ENCODE peak calls at places on chromosomes 4 and X, in four cellular contexts. V is OCI-LY7, Z is IMR-90, D is Karpas-422. U is an unnamed sample.

GRCh38 chrX:84046403-84046984 is 141.5 kb downstream of the RPS6KA6 start:
- DNase-seq in Z (peak; percentile 38), V (peak; percentile 15), D (peak; percentile 72), U (no peak)

GRCh38 chrX:107102980-107103379 is 15.6 kb downstream of the RBM41 start:
- DNase-seq in D (no peak), Z (peak; percentile 7), V (no peak), U (no peak)

GRCh38 chrX:68461541-68461940 is 28.2 kb upstream of the OPHN1 start:
- DNase-seq in Z (peak; percentile 22), D (no peak), V (no peak), U (no peak)

GRCh38 chr4:152479428-152480026 is 56.4 kb downstream of the FBXW7 start:
- DNase-seq in Z (peak; percentile 60), D (no peak), V (no peak), U (no peak)

GRCh38 chr4:185885075-185885474 is 73.1 kb upstream of the SORBS2 start:
- DNase-seq in Z (no peak), V (no peak), D (no peak), U (no peak)

GRCh38 chr4:112253382-112254000 is 21.9 kb downstream of the AP1AR start:
- DNase-seq in V (no peak), Z (no peak), D (no peak), U (no peak)

GRCh38 chrX:75131973-75132627 is 24.0 kb downstream of the ABCB7 start:
- DNase-seq in D (no peak), Z (no peak), V (no peak), U (peak; percentile 19)

GRCh38 chr4:109412805-109413204 is 20.8 kb upstream of the SEC24B start:
- DNase-seq in V (no peak), Z (no peak), D (no peak), U (no peak)

GRCh38 chr4:163810757-163811156 is 316.3 kb downstream of the TMA16 start:
- DNase-seq in Z (no peak), V (no peak), D (no peak), U (no peak)

GRCh38 chrX:100424012-100424411 is 13.9 kb upstream of the PCDH19 start:
- DNase-seq in Z (no peak), V (no peak), D (peak; percentile 57), U (no peak)

GRCh38 chr4:84342161-84342560 is 156.9 kb downstream of the NKX6-1 start:
- DNase-seq in Z (no peak), D (no peak), V (no peak), U (no peak)

GRCh38 chr4:136484996-136485395 is 1047.3 kb downstream of the PCDH18 start:
- DNase-seq in Z (no peak), V (no peak), D (no peak), U (no peak)

GRCh38 chrX:20265221-20265725 is 1.4 kb downstream of the RPS6KA3 start:
- DNase-seq in D (peak; percentile 78), V (peak; percentile 47), Z (peak; percentile 89), U (peak; percentile 0)

GRCh38 chr4:8537041-8537461 is 43.1 kb upstream of the GPR78 start:
- DNase-seq in V (no peak), Z (peak; percentile 90), D (no peak), U (no peak)

GRCh38 chrX:36978886-36979285 is 29.3 kb upstream of the FAM47C start:
- DNase-seq in D (no peak), Z (peak; percentile 1), V (no peak), U (no peak)

GRCh38 chrX:134452591-134452990 is 7.4 kb upstream of the HPRT1 start:
- DNase-seq in Z (no peak), D (no peak), V (no peak), U (no peak)

GRCh38 chr4:70703695-70704332 is 15.5 kb downstream of the UTP3 start:
- DNase-seq in D (no peak), Z (peak; percentile 83), V (peak; percentile 44), U (peak; percentile 26)

GRCh38 chr4:66482186-66482585 is 811.9 kb upstream of the EPHA5 start:
- DNase-seq in V (no peak), Z (no peak), D (no peak), U (no peak)

GRCh38 chrX:72301781-72302180 is 3.9 kb downstream of the CITED1 start:
- DNase-seq in V (no peak), D (no peak), Z (no peak), U (no peak)

GRCh38 chr4:39699676-39700409 is 1.9 kb downstream of the UBE2K start:
- DNase-seq in V (peak; percentile 30), D (peak; percentile 49), Z (peak; percentile 41), U (no peak)

GRCh38 chrX:129980043-129980442 is 2.4 kb upstream of the BCORL1 start:
- DNase-seq in D (no peak), V (no peak), Z (no peak), U (no peak)

GRCh38 chrX:66632986-66633385 is 5.9 kb downstream of the EDA2R start:
- DNase-seq in V (no peak), D (no peak), Z (peak; percentile 35), U (no peak)

GRCh38 chrX:25020391-25021131 is 4.8 kb upstream of the ARX start:
- DNase-seq in V (peak; percentile 25), D (peak; percentile 66), Z (no peak), U (no peak)

GRCh38 chr4:153427363-153428071 is 38.6 kb upstream of the TMEM131L start:
- DNase-seq in D (no peak), Z (peak; percentile 56), V (peak; percentile 68), U (no peak)

GRCh38 chr4:52864816-52865215 is 2.7 kb downstream of the RASL11B start:
- DNase-seq in Z (peak; percentile 35), D (no peak), V (no peak), U (no peak)

GRCh38 chrX:11740794-11741193 is 17.2 kb upstream of the MSL3 start:
- DNase-seq in V (no peak), Z (no peak), D (no peak), U (no peak)

DNA sequence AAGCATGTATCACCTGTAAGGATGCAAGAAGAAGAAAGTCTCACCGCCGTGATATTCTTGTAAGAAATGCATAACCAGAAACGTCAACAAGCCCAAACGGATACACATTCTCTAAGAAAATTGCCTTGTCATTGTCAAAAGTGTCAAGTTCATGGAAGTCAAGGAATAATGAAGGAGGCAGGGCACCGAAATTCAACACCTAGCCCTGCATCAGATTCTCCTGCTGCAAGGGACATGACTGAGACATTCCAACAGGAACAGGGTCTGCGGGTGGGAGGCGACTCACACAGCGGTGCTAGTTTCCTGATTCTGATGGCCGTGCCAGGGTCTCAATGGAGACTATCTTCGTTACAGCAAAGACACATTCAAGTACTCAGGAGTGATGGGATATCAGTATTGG is 26.7 kb downstream of the IRF2 start:
- DNase-seq in V (no peak), Z (no peak), D (no peak), U (no peak)
- H3K27ac ChIP-seq in V (no peak overlapping the region), Z (no peak overlapping the region), D (no peak overlapping the region), U (no peak overlapping the region)

GRCh38 chr4:3472411-3473141 is 9.5 kb downstream of the DOK7 start:
- DNase-seq in Z (no peak), D (no peak), V (no peak), U (no peak)
- H3K27ac ChIP-seq in Z (no peak overlapping the region), D (no peak overlapping the region), V (no peak overlapping the region), U (no peak overlapping the region)

GRCh38 chrX:1182211-1182610 is 30.2 kb downstream of the CRLF2 start:
- DNase-seq in Z (no peak), V (no peak), D (no peak), U (no peak)
- H3K27ac ChIP-seq in Z (no peak overlapping the region), V (no peak overlapping the region), D (no peak overlapping the region), U (no peak overlapping the region)

DNA sequence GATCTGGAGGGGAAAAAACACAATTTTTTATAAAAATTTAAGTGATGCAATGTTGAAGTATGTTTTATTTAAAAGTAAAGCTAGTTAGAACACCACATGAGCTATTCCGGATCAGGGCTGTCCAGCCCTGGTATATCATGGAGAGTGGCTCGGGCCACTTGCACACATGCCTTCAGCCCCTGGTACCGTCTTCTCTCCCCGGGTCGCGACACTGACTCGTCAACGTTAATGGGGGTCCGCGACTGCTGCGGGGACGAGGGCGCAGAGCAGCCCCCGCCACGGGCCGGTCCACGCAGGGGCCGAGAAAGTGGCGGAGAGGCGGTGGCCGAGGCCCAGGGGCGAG is 204.7 kb downstream of the TENM3 start:
- DNase-seq in Z (no peak), V (no peak), D (no peak), U (no peak)
- H3K27ac ChIP-seq in Z (peak overlapping the region; percentile 2), V (no peak overlapping the region), D (no peak overlapping the region), U (peak overlapping the region; percentile 91)

DNA sequence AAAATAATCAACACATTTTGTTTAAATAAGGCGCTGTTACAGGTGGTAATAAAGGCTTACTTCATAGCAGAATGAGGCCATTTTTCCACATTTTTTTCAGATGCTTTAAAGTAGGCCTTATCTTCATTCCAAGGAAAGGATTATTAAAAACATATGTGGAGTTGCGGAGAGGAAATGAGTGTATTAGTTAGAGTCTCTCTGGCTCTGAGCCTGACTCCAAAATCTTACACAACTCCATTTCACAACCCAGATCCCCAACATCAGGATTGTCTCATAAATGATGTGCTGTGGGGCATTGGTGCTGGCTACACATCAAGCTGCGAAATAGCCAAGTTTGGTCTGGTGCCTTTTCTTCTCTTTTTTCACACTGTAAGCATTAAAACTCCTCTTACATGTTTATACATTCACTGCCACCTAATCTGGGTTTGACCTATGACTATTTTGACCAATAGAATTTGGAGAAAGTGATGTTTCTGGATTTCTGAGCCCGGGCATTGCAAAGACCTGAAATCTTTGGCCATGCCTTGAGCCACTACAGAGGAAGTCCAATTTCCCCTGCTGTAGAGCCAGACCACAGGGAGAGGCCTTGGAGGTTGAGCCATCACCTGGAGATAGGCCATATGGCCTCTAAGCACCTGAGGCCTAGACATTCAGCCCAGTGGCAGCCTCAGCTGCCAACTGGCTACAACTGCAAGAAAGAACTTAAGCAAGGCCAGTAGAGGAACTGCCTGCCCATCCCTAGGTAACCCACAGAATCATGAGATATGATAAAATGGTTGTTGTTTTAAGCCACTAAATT is 16.7 kb upstream of the SOD3 start:
- DNase-seq in D (no peak), V (no peak), Z (peak; percentile 98), U (no peak)
- H3K27ac ChIP-seq in D (no peak overlapping the region), V (no peak overlapping the region), Z (peak overlapping the region; percentile 83), U (no peak overlapping the region)

U was measured in caudate nucleus.